ENCODE peak calls at places on chromosomes 5 and 9, in eight cellular contexts. M is CD8-positive, alpha-beta T cell; Q is tibial artery; U is adrenal gland; K is aorta; Z is CD8-positive, alpha-beta memory T cell; F is NT2/D1; T is left lung. W is an unnamed sample.

GRCh38 chr5:91033370-91033769 is 349.7 kb downstream of the ARRDC3 start:
- DNase-seq in M (no peak), Q (no peak), U (no peak), K (no peak), Z (no peak), F (no peak), T (no peak), W (no peak)

GRCh38 chr5:180640765-180641565 is 8.4 kb downstream of the FLT4 start:
- DNase-seq in M (no peak), Q (no peak), U (no peak), K (no peak), Z (peak; percentile 35), F (no peak), T (peak; percentile 29), W (no peak)

GRCh38 chr5:104512063-104512798 is 949.6 kb upstream of the NUDT12 start:
- DNase-seq in M (no peak), Q (no peak), U (no peak), K (no peak), Z (no peak), F (no peak), T (no peak), W (no peak)

GRCh38 chr9:110399983-110400382 is 62.3 kb upstream of the TXNDC8 start:
- DNase-seq in M (no peak), Q (no peak), U (no peak), K (no peak), Z (no peak), F (no peak), T (no peak), W (no peak)

GRCh38 chr5:53169933-53170332 is 60.4 kb upstream of the MOCS2 start:
- DNase-seq in M (no peak), Q (no peak), U (no peak), K (no peak), Z (no peak), F (no peak), T (no peak), W (no peak)

GRCh38 chr5:177307544-177308363 is 3.9 kb downstream of the MXD3 start:
- DNase-seq in M (no peak), Q (no peak), U (no peak), K (peak; percentile 46), Z (no peak), F (no peak), T (no peak), W (no peak)

GRCh38 chr5:17379188-17379951 is 118.7 kb upstream of the TAF11L2 start:
- DNase-seq in M (no peak), Q (no peak), U (no peak), K (no peak), Z (no peak), F (no peak), T (no peak), W (no peak)

GRCh38 chr5:126100767-126101166 is 322.4 kb upstream of the GRAMD2B start:
- DNase-seq in M (no peak), Q (no peak), U (no peak), K (no peak), Z (no peak), F (no peak), T (no peak), W (no peak)

GRCh38 chr9:4515958-4516375 is 25.7 kb downstream of the SLC1A1 start:
- DNase-seq in M (no peak), Q (no peak), U (no peak), K (no peak), Z (no peak), F (no peak), T (no peak), W (no peak)
- H3K4me1 ChIP-seq in M (no peaks in the 10 kb centered on the region), Q (no peaks in the 10 kb centered on the region), U (no peaks in the 10 kb centered on the region), K (no peaks in the 10 kb centered on the region), Z (no peaks in the 10 kb centered on the region), F (peaks cover 4% of the 10 kb centered on the region), T (no peaks in the 10 kb centered on the region), W (no peaks in the 10 kb centered on the region)

DNA sequence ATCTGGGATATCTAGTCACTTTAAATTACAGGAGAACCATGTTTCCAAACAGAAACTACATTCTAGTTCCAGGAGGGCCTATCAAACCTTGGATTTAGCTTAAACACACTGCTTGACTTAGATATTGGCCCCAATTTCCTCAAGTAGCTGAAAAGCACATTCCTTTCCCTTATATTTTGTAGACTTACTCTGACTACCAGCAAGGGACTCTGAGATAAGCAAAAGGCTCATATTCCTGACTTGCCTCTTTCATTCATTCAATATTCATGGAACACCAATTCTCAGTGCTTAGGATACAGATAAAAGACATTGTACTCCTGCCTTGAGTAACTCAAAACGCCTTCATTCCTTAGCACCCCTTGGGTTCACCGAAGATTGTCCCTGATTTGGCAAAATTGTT is 11.8 kb downstream of the NR6A1 start:
- DNase-seq in M (no peak), Q (no peak), U (no peak), K (no peak), Z (no peak), F (no peak), T (no peak), W (no peak)
- H3K27me3 ChIP-seq in M (peaks cover 4% of the 10 kb centered on the region), Q (peaks cover 66% of the 10 kb centered on the region), U (peaks cover 22% of the 10 kb centered on the region), K (peaks cover under 1% of the 10 kb centered on the region), Z (peaks cover 17% of the 10 kb centered on the region), F (no peaks in the 10 kb centered on the region), T (peaks cover 19% of the 10 kb centered on the region), W (no peaks in the 10 kb centered on the region)

GRCh38 chr9:35828716-35829083 is at the start of gene FAM221B:
- DNase-seq in M (peak; percentile 28), Q (peak; percentile 35), U (peak; percentile 46), K (no peak), Z (no peak), F (no peak), T (peak; percentile 43), W (no peak)
- H3K4me1 ChIP-seq in M (peaks cover 13% of the 10 kb centered on the region), Q (peaks cover 32% of the 10 kb centered on the region), U (peaks cover 25% of the 10 kb centered on the region), K (peaks cover 5% of the 10 kb centered on the region), Z (peaks cover 14% of the 10 kb centered on the region), F (no peaks in the 10 kb centered on the region), T (peaks cover 27% of the 10 kb centered on the region), W (peaks cover 14% of the 10 kb centered on the region)

DNA sequence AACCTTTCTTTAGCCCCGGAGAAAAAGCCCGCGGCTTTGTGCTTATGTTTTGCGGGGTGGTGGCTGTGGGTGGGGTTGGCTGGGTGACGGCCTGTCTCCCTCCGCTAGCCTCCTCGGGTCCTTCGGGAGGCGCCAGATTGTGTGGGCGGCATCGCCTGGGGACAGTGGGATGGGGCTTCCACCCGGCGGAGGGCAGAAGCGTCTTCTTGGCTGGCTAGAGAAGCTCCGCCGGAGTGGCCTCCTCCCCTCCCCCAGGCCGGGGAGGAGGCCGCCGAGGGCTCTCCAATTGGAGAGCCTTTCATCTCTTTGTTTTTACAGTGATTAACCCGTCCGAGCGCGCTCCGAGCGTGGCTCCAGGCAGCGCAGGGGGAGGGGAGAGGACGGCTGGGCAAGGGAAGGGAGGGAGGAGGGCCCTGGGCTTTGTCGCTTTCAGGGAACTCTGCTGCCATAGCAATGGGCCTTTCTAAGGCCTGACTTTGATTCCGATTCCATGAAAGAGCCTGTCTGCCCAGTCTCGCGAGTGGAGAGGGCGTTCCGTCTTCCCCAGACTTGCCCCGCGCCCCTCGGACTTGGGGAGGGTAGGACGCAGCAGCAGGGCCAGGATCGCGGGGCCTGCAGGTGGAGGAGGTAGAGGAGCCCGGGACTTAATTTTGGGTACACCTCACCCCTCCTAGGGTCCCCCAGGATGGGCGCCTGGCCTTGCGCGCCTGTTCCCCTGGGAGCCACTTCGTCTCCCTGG is 36.7 kb upstream of the TIFAB start:
- DNase-seq in M (no peak), Q (no peak), U (peak; percentile 24), K (peak; percentile 66), Z (no peak), F (peak; percentile 73), T (peak; percentile 68), W (no peak)
- H3K27me3 ChIP-seq in M (peaks cover 11% of the 10 kb centered on the region), Q (peaks cover 52% of the 10 kb centered on the region), U (peaks cover 36% of the 10 kb centered on the region), K (no peaks in the 10 kb centered on the region), Z (peaks cover 20% of the 10 kb centered on the region), F (peaks cover 86% of the 10 kb centered on the region), T (peaks cover 56% of the 10 kb centered on the region), W (peaks cover 71% of the 10 kb centered on the region)

DNA sequence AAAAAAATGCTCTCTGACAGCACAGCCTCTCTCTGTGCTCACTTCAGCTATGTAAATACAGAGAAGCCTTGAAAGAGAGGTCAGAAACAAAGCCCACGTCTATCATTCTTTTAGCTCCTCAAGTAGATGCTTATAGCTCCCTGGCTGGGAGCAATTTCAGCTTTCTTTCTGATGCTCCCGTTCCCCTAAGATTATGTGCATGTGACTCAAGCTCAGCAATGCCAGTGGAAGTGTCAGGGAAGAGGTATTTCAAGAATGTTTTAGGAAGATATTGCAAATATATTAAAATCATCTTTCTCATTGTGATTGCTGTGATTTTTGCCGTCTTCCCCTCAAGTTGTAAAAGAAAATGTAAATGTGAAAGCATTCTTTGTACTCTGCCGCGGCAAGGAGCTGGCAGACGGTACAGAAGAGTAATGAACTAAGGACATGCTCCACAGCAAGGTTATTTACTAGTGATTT is 1353.7 kb upstream of the ACO1 start:
- DNase-seq in M (no peak), Q (no peak), U (no peak), K (no peak), Z (no peak), F (peak; percentile 85), T (no peak), W (no peak)
- H3K4me1 ChIP-seq in M (no peaks in the 10 kb centered on the region), Q (no peaks in the 10 kb centered on the region), U (peaks cover 4% of the 10 kb centered on the region), K (no peaks in the 10 kb centered on the region), Z (no peaks in the 10 kb centered on the region), F (no peaks in the 10 kb centered on the region), T (no peaks in the 10 kb centered on the region), W (no peaks in the 10 kb centered on the region)

GRCh38 chr9:131827821-131828369 is 88.0 kb upstream of the RAPGEF1 start:
- DNase-seq in M (no peak), Q (no peak), U (no peak), K (no peak), Z (peak; percentile 28), F (no peak), T (no peak), W (no peak)
- H3K27me3 ChIP-seq in M (no peaks in the 10 kb centered on the region), Q (peaks cover 51% of the 10 kb centered on the region), U (peaks cover 12% of the 10 kb centered on the region), K (peaks cover 4% of the 10 kb centered on the region), Z (peaks cover 3% of the 10 kb centered on the region), F (peaks cover 3% of the 10 kb centered on the region), T (peaks cover 5% of the 10 kb centered on the region), W (no peaks in the 10 kb centered on the region)